ENCODE peak calls at places on chromosomes 3 and 15, in ten cellular contexts. E is nephron progenitor cell, T is heart right ventricle, F is colonic mucosa, J is cardiac muscle cell, Z is BE2C, W is ascending aorta, R is fibroblast of the aortic adventitia, Q is ovary, O is brain microvascular endothelial cell. G is an unnamed sample.

GRCh38 chr3:18725668-18726407 is 300.7 kb upstream of the SATB1 start:
- DNase-seq in Q (no peak), F (no peak), W (no peak), J (peak), Z (no peak), O (no peak), R (no peak), T (no peak), E (no peak), G (no peak)

GRCh38 chr15:45522179-45522930 is at the start of gene SLC30A4:
- DNase-seq in Q (peak), W (peak), E (peak), O (peak), T (peak), R (peak), F (peak), J (peak), Z (peak), G (peak)

GRCh38 chr3:133828576-133829309 is 23.1 kb downstream of the SRPRB start:
- DNase-seq in T (peak), Z (peak), R (no peak), W (no peak), E (no peak), O (no peak), F (no peak), J (no peak), Q (no peak), G (no peak)

GRCh38 chr3:12656193-12656592 is 7.7 kb downstream of the RAF1 start:
- DNase-seq in T (no peak), J (no peak), E (no peak), R (no peak), W (no peak), Q (no peak), O (no peak), F (no peak), Z (no peak), G (no peak)

GRCh38 chr3:110413291-110413690 is 658.3 kb upstream of the NECTIN3 start:
- DNase-seq in W (no peak), O (no peak), Q (no peak), R (no peak), Z (no peak), T (no peak), J (no peak), E (no peak), F (no peak), G (no peak)

GRCh38 chr3:160210799-160211221 is 14.4 kb upstream of the C3orf80 start:
- DNase-seq in J (peak), O (peak), Z (no peak), E (no peak), T (no peak), W (no peak), R (peak), F (no peak), Q (no peak), G (no peak)

GRCh38 chr3:105938826-105939225 is 70.0 kb upstream of the CBLB start:
- DNase-seq in Q (no peak), Z (no peak), F (no peak), E (no peak), W (no peak), T (no peak), R (no peak), O (no peak), J (no peak), G (no peak)

GRCh38 chr3:143067201-143067600 is 52.4 kb upstream of the CHST2 start:
- DNase-seq in T (no peak), E (no peak), Z (no peak), Q (no peak), R (peak), W (no peak), J (peak), F (no peak), O (no peak), G (no peak)

GRCh38 chr3:105611304-105612192 is 244.8 kb downstream of the ALCAM start:
- DNase-seq in R (peak), T (no peak), Z (no peak), W (no peak), Q (no peak), F (peak), J (no peak), O (no peak), E (no peak), G (no peak)

GRCh38 chr15:79180318-79180717 is 89.7 kb upstream of the RASGRF1 start:
- DNase-seq in Z (no peak), T (no peak), J (no peak), O (no peak), W (no peak), F (no peak), E (no peak), Q (no peak), R (no peak), G (no peak)
- TF ChIP-seq CTCF in Z (no peak), T (no peak), J (no peak), O (no peak), W (no peak), F (no peak), E (no peak), Q (no peak), R (no peak), G (no peak)

GRCh38 chr15:62067448-62068044 is 769 bp downstream of the C2CD4A start:
- DNase-seq in O (no peak), Q (peak), W (no peak), Z (peak), J (peak), F (peak), T (peak), E (peak), R (no peak), G (no peak)
- TF ChIP-seq CTCF in O (no peak), Q (no peak), W (no peak), Z (no peak), J (no peak), F (no peak), T (no peak), E (no peak), R (no peak), G (no peak)

GRCh38 chr3:5140230-5140621 is 18.1 kb downstream of the ARL8B start:
- DNase-seq in O (no peak), Z (no peak), F (no peak), W (no peak), J (no peak), Q (no peak), R (no peak), T (no peak), E (no peak), G (no peak)
- TF ChIP-seq CTCF in O (no peak), Z (no peak), F (no peak), W (no peak), J (no peak), Q (no peak), R (no peak), T (no peak), E (no peak), G (no peak)

GRCh38 chr3:57692404-57693191 is at the start of gene DENND6A:
- DNase-seq in O (peak), E (peak), W (peak), Z (peak), R (peak), T (peak), Q (peak), J (peak), F (peak), G (peak)
- TF ChIP-seq CTCF in O (no peak), E (no peak), W (no peak), Z (no peak), R (no peak), T (no peak), Q (no peak), J (no peak), F (no peak), G (no peak)

GRCh38 chr3:161443921-161444457 is 52.6 kb upstream of the OTOL1 start:
- DNase-seq in F (no peak), J (no peak), Z (no peak), W (no peak), O (no peak), Q (no peak), R (no peak), T (no peak), E (no peak), G (no peak)

GRCh38 chr3:161449784-161450183 is 46.8 kb upstream of the OTOL1 start:
- DNase-seq in F (no peak), J (no peak), W (no peak), E (no peak), Z (no peak), Q (no peak), O (no peak), T (no peak), R (no peak), G (no peak)

GRCh38 chr3:161444678-161445077 is 51.9 kb upstream of the OTOL1 start:
- DNase-seq in W (no peak), O (no peak), Z (no peak), T (no peak), E (no peak), F (no peak), Q (no peak), R (no peak), J (no peak), G (no peak)
- TF ChIP-seq CTCF in W (no peak), O (no peak), Z (no peak), T (no peak), E (no peak), F (no peak), Q (no peak), R (no peak), J (no peak), G (no peak)

G was measured in omental fat pad.